ENCODE peak calls at places on chromosome 12, in eight cellular contexts. D, M, A, C, P, T, K and X are unnamed samples.

GRCh38 chr12:124507188-124508109 is 60.0 kb downstream of the NCOR2 start:
- DNase-seq in D (no peak), A (no peak), P (no peak), K (no peak), M (no peak), T (peak), C (peak), X (peak)

GRCh38 chr12:59742831-59743230 is 147.0 kb downstream of the SLC16A7 start:
- DNase-seq in C (peak), T (peak), P (no peak), K (no peak), A (no peak), M (no peak), D (no peak), X (peak)

GRCh38 chr12:75389061-75389460 is 1.8 kb upstream of the GLIPR1L2 start:
- DNase-seq in M (no peak), C (peak), K (peak), T (peak), D (no peak), P (no peak), A (no peak), X (peak)

GRCh38 chr12:5379737-5380496 is 52.0 kb upstream of the NTF3 start:
- DNase-seq in T (no peak), C (no peak), P (no peak), A (no peak), D (no peak), K (peak), M (no peak), X (no peak)

GRCh38 chr12:71477046-71477445 is 37.4 kb downstream of the LGR5 start:
- DNase-seq in K (no peak), P (no peak), M (no peak), T (no peak), A (no peak), D (no peak), C (peak), X (no peak)

GRCh38 chr12:34605955-34606748 is 583.9 kb downstream of the ALG10 start:
- DNase-seq in P (no peak), D (no peak), K (no peak), T (no peak), C (no peak), A (no peak), M (no peak), X (no peak)

GRCh38 chr12:56172839-56173238 is 14.7 kb downstream of the MYL6 start:
- DNase-seq in D (no peak), C (no peak), P (no peak), T (no peak), M (no peak), K (no peak), A (no peak), X (no peak)

GRCh38 chr12:128388461-128388921 is 121.5 kb downstream of the TMEM132C start:
- DNase-seq in D (no peak), C (no peak), M (no peak), P (no peak), A (peak), T (no peak), K (no peak), X (no peak)

GRCh38 chr12:1815814-1816729 is 4.3 kb upstream of the LRTM2 start:
- DNase-seq in A (no peak), D (no peak), M (no peak), T (no peak), K (no peak), P (no peak), C (no peak), X (peak)

GRCh38 chr12:30696486-30696885 is 817 bp upstream of the IPO8 start:
- DNase-seq in D (peak), M (no peak), T (no peak), P (no peak), C (no peak), K (peak), A (no peak), X (no peak)

GRCh38 chr12:4271433-4272013 is 2.0 kb upstream of the CCND2 start:
- DNase-seq in T (no peak), K (no peak), A (no peak), P (no peak), C (no peak), M (no peak), D (no peak), X (no peak)

GRCh38 chr12:94458882-94459772 is 540 bp downstream of the CEP83 start:
- DNase-seq in A (peak), T (peak), M (no peak), K (peak), P (peak), C (peak), D (no peak), X (peak)

GRCh38 chr12:96256672-96257361 is 62.6 kb downstream of the ELK3 start:
- DNase-seq in P (no peak), D (no peak), A (no peak), K (no peak), T (no peak), M (no peak), C (no peak), X (no peak)